ENCODE peak calls at places on chromosomes 16 and 17, in ten cellular contexts. D is Panc1, O is heart right ventricle, Z is stomach, N is RWPE2, U is IMR-90, B is ascending aorta, S is A549, W is GM23248, G is SK-N-MC. L is an unnamed sample.

GRCh38 chr16:81190667-81191066 is 47.8 kb upstream of the BCO1 start:
- DNase-seq in D (no peak), O (no peak), Z (no peak), N (no peak), U (peak; percentile 62), B (no peak), S (peak; percentile 54), W (peak; percentile 61), G (no peak), L (no peak)

GRCh38 chr17:51372345-51373004 is 112.1 kb downstream of the UTP18 start:
- DNase-seq in D (no peak), O (no peak), Z (no peak), N (no peak), U (peak; percentile 73), B (peak; percentile 71), S (peak; percentile 33), W (peak; percentile 68), G (no peak), L (no peak)

GRCh38 chr17:19021622-19022083 is 17.1 kb upstream of the FAM83G start:
- DNase-seq in D (no peak), O (no peak), Z (no peak), N (no peak), U (no peak), B (no peak), S (no peak), W (peak; percentile 33), G (no peak), L (no peak)

GRCh38 chr17:33498069-33498468 is 205.0 kb upstream of the ASIC2 start:
- DNase-seq in D (no peak), O (no peak), Z (no peak), N (no peak), U (no peak), B (no peak), S (no peak), W (no peak), G (no peak), L (no peak)

GRCh38 chr16:24102120-24102740 is 153.9 kb upstream of the CACNG3 start:
- DNase-seq in D (no peak), O (no peak), Z (no peak), N (no peak), U (no peak), B (no peak), S (no peak), W (peak; percentile 0), G (no peak), L (no peak)

GRCh38 chr16:11914759-11915643 is 755 bp downstream of the GSPT1 start:
- DNase-seq in D (no peak), O (peak; percentile 53), Z (peak; percentile 41), N (no peak), U (peak; percentile 28), B (peak; percentile 74), S (no peak), W (peak; percentile 74), G (no peak), L (no peak)

GRCh38 chr16:17101646-17102045 is 369.1 kb downstream of the XYLT1 start:
- DNase-seq in D (no peak), O (no peak), Z (no peak), N (no peak), U (peak; percentile 2), B (no peak), S (no peak), W (peak; percentile 16), G (no peak), L (no peak)

GRCh38 chr17:17110520-17110919 is 68.3 kb downstream of the MPRIP start:
- DNase-seq in D (no peak), O (no peak), Z (no peak), N (no peak), U (no peak), B (no peak), S (no peak), W (no peak), G (no peak), L (no peak)

GRCh38 chr17:3763777-3764170 is 37.2 kb downstream of the ITGAE start:
- DNase-seq in D (no peak), O (no peak), Z (no peak), N (no peak), U (no peak), B (no peak), S (no peak), W (no peak), G (no peak), L (no peak)

GRCh38 chr16:66476328-66477027 is 49.4 kb downstream of the BEAN1 start:
- DNase-seq in D (no peak), O (no peak), Z (no peak), N (no peak), U (no peak), B (peak; percentile 53), S (peak; percentile 28), W (peak; percentile 27), G (no peak), L (peak; percentile 56)

GRCh38 chr17:8304181-8304910 is 5.7 kb upstream of the ARHGEF15 start:
- DNase-seq in D (no peak), O (no peak), Z (no peak), N (no peak), U (no peak), B (no peak), S (no peak), W (no peak), G (no peak), L (no peak)

GRCh38 chr17:5499790-5500189 is 13.4 kb downstream of the MIS12 start:
- DNase-seq in D (no peak), O (no peak), Z (no peak), N (no peak), U (no peak), B (no peak), S (no peak), W (peak; percentile 39), G (no peak), L (no peak)

GRCh38 chr16:3158014-3158497 is 23.2 kb downstream of the ZNF213 start:
- DNase-seq in D (no peak), O (no peak), Z (no peak), N (no peak), U (no peak), B (no peak), S (no peak), W (peak; percentile 60), G (no peak), L (no peak)

GRCh38 chr16:4663756-4664465 is 29.5 kb upstream of the NUDT16L1 start:
- DNase-seq in D (no peak), O (no peak), Z (peak; percentile 45), N (no peak), U (no peak), B (no peak), S (no peak), W (no peak), G (no peak), L (peak; percentile 64)

GRCh38 chr17:82016875-82017459 is 5.7 kb downstream of the CENPX start:
- DNase-seq in D (no peak), O (no peak), Z (no peak), N (no peak), U (no peak), B (no peak), S (no peak), W (no peak), G (no peak), L (no peak)
- H3K9me3 ChIP-seq in D (no peaks in the 10 kb centered on the region), O (no peaks in the 10 kb centered on the region), Z (no peaks in the 10 kb centered on the region), N (no peaks in the 10 kb centered on the region), U (no peaks in the 10 kb centered on the region), B (no peaks in the 10 kb centered on the region), S (no peaks in the 10 kb centered on the region), W (no peaks in the 10 kb centered on the region), G (no peaks in the 10 kb centered on the region), L (no peaks in the 10 kb centered on the region)

GRCh38 chr16:1159325-1159972 is 6.5 kb downstream of the CACNA1H start:
- DNase-seq in D (no peak), O (no peak), Z (no peak), N (no peak), U (no peak), B (no peak), S (no peak), W (no peak), G (no peak), L (no peak)
- H3K4me3 ChIP-seq in D (peak overlapping the region; percentile 2), O (peak overlapping the region; percentile 13), Z (no peak overlapping the region), N (no peak overlapping the region), U (no peak overlapping the region), B (peak overlapping the region; percentile 34), S (no peak overlapping the region), W (no peak overlapping the region), G (no peak overlapping the region), L (peak overlapping the region; percentile 22)

GRCh38 chr16:88484505-88485365 is 31.7 kb downstream of the ZFPM1 start:
- DNase-seq in D (no peak), O (no peak), Z (peak; percentile 74), N (no peak), U (no peak), B (no peak), S (no peak), W (no peak), G (no peak), L (no peak)
- H3K27ac ChIP-seq in D (no peak overlapping the region), O (no peak overlapping the region), Z (peak overlapping the region; percentile 75), N (no peak overlapping the region), U (no peak overlapping the region), B (no peak overlapping the region), S (no peak overlapping the region), W (no peak overlapping the region), G (no peak overlapping the region), L (no peak overlapping the region)

GRCh38 chr17:82947051-82947991 is 107.5 kb upstream of the ZNF750 start:
- DNase-seq in D (no peak), O (no peak), Z (no peak), N (peak; percentile 52), U (no peak), B (no peak), S (no peak), W (no peak), G (no peak), L (no peak)

GRCh38 chr17:82943751-82944150 is 103.9 kb upstream of the ZNF750 start:
- DNase-seq in D (no peak), O (no peak), Z (no peak), N (no peak), U (no peak), B (no peak), S (no peak), W (no peak), G (no peak), L (no peak)

GRCh38 chr17:82944990-82945389 is 105.2 kb upstream of the ZNF750 start:
- DNase-seq in D (no peak), O (no peak), Z (no peak), N (no peak), U (no peak), B (no peak), S (no peak), W (no peak), G (no peak), L (no peak)

GRCh38 chr17:82948081-82948511 is 108.3 kb upstream of the ZNF750 start:
- DNase-seq in D (no peak), O (no peak), Z (no peak), N (peak; percentile 51), U (no peak), B (no peak), S (no peak), W (no peak), G (no peak), L (no peak)

GRCh38 chr17:82946081-82946480 is 106.3 kb upstream of the ZNF750 start:
- DNase-seq in D (no peak), O (no peak), Z (no peak), N (no peak), U (no peak), B (no peak), S (no peak), W (no peak), G (no peak), L (no peak)
- H3K9me3 ChIP-seq in D (peaks cover 19% of the 10 kb centered on the region), O (peaks cover 39% of the 10 kb centered on the region), Z (peaks cover 30% of the 10 kb centered on the region), N (peaks cover 11% of the 10 kb centered on the region), U (peaks cover 59% of the 10 kb centered on the region), B (peaks cover 34% of the 10 kb centered on the region), S (peaks cover 80% of the 10 kb centered on the region), W (no peaks in the 10 kb centered on the region), G (peaks cover 16% of the 10 kb centered on the region), L (peaks cover 36% of the 10 kb centered on the region)

L was measured in right atrium auricular region.